ENCODE peak calls at places on chromosome 20, in ten cellular contexts. X, H, T, P, E, A, M, Y, O and U are unnamed samples.

GRCh38 chr20:51571470-51571794 is 28.9 kb upstream of the NFATC2 start:
- DNase-seq in X (no peak), H (no peak), T (no peak), P (no peak), E (no peak), A (no peak), M (no peak), Y (no peak), O (no peak), U (no peak)

GRCh38 chr20:14950633-14951032 is 613.2 kb upstream of the FLRT3 start:
- DNase-seq in X (no peak), H (no peak), T (no peak), P (no peak), E (no peak), A (no peak), M (no peak), Y (no peak), O (no peak), U (no peak)

GRCh38 chr20:63636752-63637633 is 10.1 kb upstream of the GMEB2 start:
- DNase-seq in X (no peak), H (no peak), T (no peak), P (no peak), E (no peak), A (no peak), M (no peak), Y (no peak), O (no peak), U (no peak)

GRCh38 chr20:49914310-49915117 is 815 bp downstream of the SPATA2 start:
- DNase-seq in X (no peak), H (no peak), T (no peak), P (no peak), E (no peak), A (peak), M (no peak), Y (peak), O (peak), U (no peak)

GRCh38 chr20:16575390-16576140 is 2.3 kb upstream of the KIF16B start:
- DNase-seq in X (no peak), H (no peak), T (no peak), P (peak), E (no peak), A (no peak), M (no peak), Y (peak), O (no peak), U (peak)

GRCh38 chr20:58636396-58636982 is 14.6 kb upstream of the STX16 start:
- DNase-seq in X (no peak), H (no peak), T (no peak), P (no peak), E (no peak), A (no peak), M (no peak), Y (no peak), O (no peak), U (no peak)

GRCh38 chr20:16747291-16747811 is 807 bp upstream of the OTOR start:
- DNase-seq in X (no peak), H (no peak), T (no peak), P (no peak), E (no peak), A (no peak), M (no peak), Y (peak), O (no peak), U (no peak)

GRCh38 chr20:6702144-6702543 is 65.3 kb upstream of the BMP2 start:
- DNase-seq in X (no peak), H (no peak), T (no peak), P (no peak), E (no peak), A (no peak), M (no peak), Y (no peak), O (no peak), U (no peak)

GRCh38 chr20:19374066-19374615 is 161.7 kb downstream of the SLC24A3 start:
- DNase-seq in X (no peak), H (no peak), T (no peak), P (no peak), E (no peak), A (no peak), M (no peak), Y (no peak), O (no peak), U (no peak)